ENCODE peak calls at places on chromosomes 1 and 21, in nine cellular contexts. N, R, G, A, Q, M, V, U and W are unnamed samples.

GRCh38 chr1:38502772-38503171 is 356.8 kb downstream of the RRAGC start:
- DNase-seq in N (no peak), V (no peak), M (peak), Q (peak), G (no peak), R (peak), A (no peak), U (no peak), W (no peak)

GRCh38 chr1:157043685-157044084 is 1.9 kb downstream of the ARHGEF11 start:
- DNase-seq in G (no peak), R (no peak), A (no peak), V (no peak), N (no peak), U (no peak), M (no peak), Q (no peak), W (no peak)

GRCh38 chr21:45887121-45887611 is 94.4 kb upstream of the COL6A1 start:
- DNase-seq in A (no peak), V (no peak), N (no peak), G (peak), U (peak), R (no peak), M (no peak), Q (no peak), W (peak)

GRCh38 chr1:226308166-226308722 is 720 bp downstream of the LIN9 start:
- DNase-seq in U (no peak), A (peak), M (no peak), N (peak), G (no peak), V (peak), Q (peak), R (no peak), W (peak)

GRCh38 chr1:32274646-32275340 is 17.1 kb upstream of the HDAC1 start:
- DNase-seq in G (peak), V (no peak), A (no peak), N (no peak), M (no peak), U (no peak), Q (no peak), R (no peak), W (no peak)

GRCh38 chr21:16794944-16795343 is 717.9 kb upstream of the CXADR start:
- DNase-seq in V (peak), M (no peak), Q (no peak), A (peak), U (no peak), R (no peak), N (peak), G (no peak), W (no peak)

GRCh38 chr1:53413175-53414001 is 45.8 kb upstream of the DMRTB1 start:
- DNase-seq in G (no peak), N (peak), V (peak), M (no peak), R (no peak), U (no peak), A (no peak), Q (no peak), W (no peak)

GRCh38 chr1:219702551-219703215 is 89.8 kb upstream of the ZC3H11B start:
- DNase-seq in V (peak), R (no peak), Q (no peak), G (no peak), U (no peak), M (no peak), A (no peak), N (no peak), W (no peak)

GRCh38 chr1:235127774-235128452 is 724 bp downstream of the TOMM20 start:
- DNase-seq in V (no peak), N (no peak), M (peak), A (no peak), R (no peak), G (no peak), Q (no peak), U (no peak), W (no peak)

GRCh38 chr1:225651376-225651871 is 1.5 kb downstream of the ENAH start:
- DNase-seq in V (peak), G (no peak), A (no peak), M (no peak), Q (no peak), N (peak), R (no peak), U (no peak), W (no peak)

GRCh38 chr21:17709266-17709611 is 96.5 kb upstream of the BTG3 start:
- DNase-seq in G (no peak), V (no peak), Q (no peak), N (no peak), A (no peak), R (no peak), U (no peak), M (no peak), W (no peak)

GRCh38 chr21:39908265-39908923 is 41.2 kb downstream of the PCP4 start:
- DNase-seq in N (no peak), A (no peak), G (no peak), R (no peak), V (no peak), M (no peak), U (no peak), Q (no peak), W (no peak)

GRCh38 chr1:18783705-18784522 is 75.5 kb downstream of the TAS1R2 start:
- DNase-seq in N (no peak), V (no peak), M (no peak), U (no peak), R (peak), G (no peak), A (no peak), Q (peak), W (no peak)

GRCh38 chr1:202805886-202806511 is 2.2 kb downstream of the KDM5B start:
- DNase-seq in V (peak), N (peak), R (no peak), Q (no peak), A (no peak), G (no peak), U (no peak), M (no peak), W (no peak)

GRCh38 chr1:111541721-111542120 is 38.3 kb upstream of the ADORA3 start:
- DNase-seq in A (no peak), U (no peak), V (peak), Q (no peak), G (no peak), R (no peak), M (no peak), N (no peak), W (no peak)

GRCh38 chr1:109654519-109654918 is 1.4 kb upstream of the GSTM4 start:
- DNase-seq in M (no peak), A (no peak), R (no peak), Q (no peak), N (no peak), U (no peak), V (no peak), G (no peak), W (no peak)

GRCh38 chr1:240455228-240455821 is 156.6 kb downstream of the GREM2 start:
- DNase-seq in Q (no peak), V (peak), M (no peak), G (no peak), R (peak), U (no peak), N (peak), A (no peak), W (no peak)
- TF ChIP-seq CTCF in Q (peak), V (peak), M (peak), G (no peak), R (peak), U (peak), N (peak), A (no peak), W (no peak)

GRCh38 chr1:56502700-56503245 is 76.6 kb downstream of the PLPP3 start:
- DNase-seq in G (no peak), M (no peak), Q (no peak), U (no peak), R (no peak), A (no peak), N (peak), V (peak), W (no peak)
- TF ChIP-seq CTCF in G (no peak), M (no peak), Q (no peak), U (no peak), R (no peak), A (no peak), N (no peak), V (no peak), W (no peak)

DNA sequence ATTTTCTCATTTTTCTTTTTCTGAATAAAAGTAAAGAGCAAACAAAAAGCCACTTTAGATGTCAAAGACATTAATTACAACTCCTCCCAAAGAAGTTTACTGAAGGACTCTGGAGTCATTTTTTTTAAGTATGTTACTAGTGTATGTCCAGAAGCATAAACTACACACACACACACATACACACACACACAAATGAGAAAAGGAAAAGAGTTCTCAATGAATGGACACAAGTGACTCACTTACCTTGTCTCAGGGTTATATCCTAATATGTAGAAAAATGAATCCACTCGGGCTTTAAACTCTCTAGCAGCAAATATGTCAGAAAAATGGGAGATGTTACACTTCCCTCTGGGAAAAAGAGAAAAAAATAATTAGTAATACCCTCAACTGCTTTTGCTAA is 223.1 kb downstream of the SLC45A1 start:
- DNase-seq in R (no peak), M (no peak), G (no peak), V (peak), A (no peak), N (no peak), U (no peak), Q (no peak), W (no peak)
- TF ChIP-seq CTCF in R (no peak), M (no peak), G (no peak), V (no peak), A (no peak), N (no peak), U (no peak), Q (no peak), W (no peak)

GRCh38 chr21:37702241-37702640 is 214.0 kb downstream of the KCNJ6 start:
- DNase-seq in Q (no peak), G (no peak), U (no peak), A (no peak), V (no peak), R (no peak), M (no peak), N (no peak), W (no peak)

GRCh38 chr21:37699024-37699770 is 217.1 kb downstream of the KCNJ6 start:
- DNase-seq in G (no peak), R (no peak), Q (no peak), A (no peak), N (no peak), V (no peak), M (no peak), U (no peak), W (no peak)

GRCh38 chr21:37710555-37711293 is 205.5 kb downstream of the KCNJ6 start:
- DNase-seq in R (no peak), U (no peak), M (peak), G (no peak), A (no peak), Q (no peak), V (no peak), N (no peak), W (no peak)

GRCh38 chr21:37700641-37701202 is 215.5 kb downstream of the KCNJ6 start:
- DNase-seq in U (no peak), M (peak), V (peak), G (no peak), Q (peak), N (peak), A (no peak), R (peak), W (no peak)

GRCh38 chr21:37704751-37705150 is 211.5 kb downstream of the KCNJ6 start:
- DNase-seq in V (no peak), R (no peak), Q (no peak), M (no peak), U (peak), N (no peak), A (no peak), G (no peak), W (no peak)
- TF ChIP-seq CTCF in V (no peak), R (no peak), Q (no peak), M (no peak), U (no peak), N (no peak), A (no peak), G (no peak), W (no peak)

GRCh38 chr1:214549604-214550338 is 1.6 kb downstream of the PTPN14 start:
- DNase-seq in V (peak), Q (no peak), U (no peak), G (no peak), M (no peak), R (no peak), A (no peak), N (peak), W (no peak)
- TF ChIP-seq CTCF in V (peak), Q (peak), U (no peak), G (no peak), M (peak), R (no peak), A (peak), N (peak), W (no peak)

GRCh38 chr1:113874017-113874879 is 2.7 kb upstream of the PTPN22 start:
- DNase-seq in Q (no peak), N (peak), M (no peak), A (no peak), R (no peak), V (peak), G (no peak), U (no peak), W (no peak)
- TF ChIP-seq CTCF in Q (no peak), N (no peak), M (peak), A (no peak), R (no peak), V (peak), G (no peak), U (peak), W (no peak)

GRCh38 chr1:167935252-167936067 is 1.0 kb upstream of the DCAF6 start:
- DNase-seq in N (peak), V (peak), G (no peak), R (no peak), U (peak), A (peak), Q (peak), M (no peak), W (no peak)
- TF ChIP-seq CTCF in N (no peak), V (no peak), G (no peak), R (no peak), U (no peak), A (no peak), Q (no peak), M (no peak), W (no peak)